ENCODE peak calls at places on chromosomes 6 and 20, in eight cellular contexts. One of them, this sample, is unnamed.

GRCh38 chr6:82129814-82130213 is 117.7 kb downstream of the IBTK start:
- DNase-seq in T-helper 2 cell: no peak
- DNase-seq in NCI-H2227 treated with DMSO at 0.1 percent for 48 hours: no peak
- DNase-seq in NCI-H2081: no peak
- DNase-seq in mammary epithelial cell: no peak
- DNase-seq in LoVo: no peak
- DNase-seq in naive thymus-derived CD8-positive, alpha-beta T cell: no peak
- DNase-seq in effector CD4-positive, alpha-beta T cell: no peak
- DNase-seq in this sample: no peak

GRCh38 chr6:140388141-140388802 is 1013.8 kb upstream of the CITED2 start:
- DNase-seq in effector CD4-positive, alpha-beta T cell: no peak
- DNase-seq in naive thymus-derived CD8-positive, alpha-beta T cell: no peak
- DNase-seq in LoVo: no peak
- DNase-seq in NCI-H2227 treated with DMSO at 0.1 percent for 48 hours: no peak
- DNase-seq in T-helper 2 cell: no peak
- DNase-seq in NCI-H2081: no peak
- DNase-seq in mammary epithelial cell: peak; percentile 81
- DNase-seq in this sample: no peak

GRCh38 chr6:166460473-166461437 is 78.0 kb upstream of the MPC1 start:
- DNase-seq in mammary epithelial cell: peak; percentile 8
- DNase-seq in naive thymus-derived CD8-positive, alpha-beta T cell: no peak
- DNase-seq in NCI-H2227 treated with DMSO at 0.1 percent for 48 hours: no peak
- DNase-seq in LoVo: no peak
- DNase-seq in effector CD4-positive, alpha-beta T cell: no peak
- DNase-seq in NCI-H2081: peak; percentile 21
- DNase-seq in T-helper 2 cell: no peak
- DNase-seq in this sample: no peak

GRCh38 chr6:148144917-148145521 is 197.6 kb upstream of the SASH1 start:
- DNase-seq in naive thymus-derived CD8-positive, alpha-beta T cell: peak; percentile 36
- DNase-seq in NCI-H2227 treated with DMSO at 0.1 percent for 48 hours: peak; percentile 74
- DNase-seq in T-helper 2 cell: peak; percentile 50
- DNase-seq in LoVo: peak; percentile 69
- DNase-seq in NCI-H2081: peak; percentile 75
- DNase-seq in mammary epithelial cell: peak; percentile 34
- DNase-seq in effector CD4-positive, alpha-beta T cell: peak; percentile 33
- DNase-seq in this sample: peak; percentile 73

GRCh38 chr6:8066108-8066507 is 1.9 kb upstream of the BLOC1S5 start:
- DNase-seq in LoVo: no peak
- DNase-seq in naive thymus-derived CD8-positive, alpha-beta T cell: no peak
- DNase-seq in NCI-H2081: no peak
- DNase-seq in effector CD4-positive, alpha-beta T cell: no peak
- DNase-seq in NCI-H2227 treated with DMSO at 0.1 percent for 48 hours: no peak
- DNase-seq in T-helper 2 cell: peak; percentile 65
- DNase-seq in mammary epithelial cell: no peak
- DNase-seq in this sample: no peak

GRCh38 chr20:35394271-35394670 is 17.5 kb downstream of the UQCC1 start:
- DNase-seq in LoVo: no peak
- DNase-seq in NCI-H2227 treated with DMSO at 0.1 percent for 48 hours: no peak
- DNase-seq in T-helper 2 cell: no peak
- DNase-seq in NCI-H2081: no peak
- DNase-seq in naive thymus-derived CD8-positive, alpha-beta T cell: no peak
- DNase-seq in mammary epithelial cell: no peak
- DNase-seq in effector CD4-positive, alpha-beta T cell: no peak
- DNase-seq in this sample: no peak

GRCh38 chr6:144152334-144152900 is 2.1 kb downstream of the STX11 start:
- DNase-seq in LoVo: no peak
- DNase-seq in effector CD4-positive, alpha-beta T cell: no peak
- DNase-seq in naive thymus-derived CD8-positive, alpha-beta T cell: no peak
- DNase-seq in NCI-H2081: no peak
- DNase-seq in T-helper 2 cell: no peak
- DNase-seq in NCI-H2227 treated with DMSO at 0.1 percent for 48 hours: no peak
- DNase-seq in mammary epithelial cell: peak; percentile 2
- DNase-seq in this sample: no peak

GRCh38 chr20:38842017-38842416 is 36.5 kb downstream of the PPP1R16B start:
- DNase-seq in NCI-H2227 treated with DMSO at 0.1 percent for 48 hours: no peak
- DNase-seq in LoVo: no peak
- DNase-seq in effector CD4-positive, alpha-beta T cell: no peak
- DNase-seq in NCI-H2081: no peak
- DNase-seq in mammary epithelial cell: no peak
- DNase-seq in naive thymus-derived CD8-positive, alpha-beta T cell: no peak
- DNase-seq in T-helper 2 cell: peak; percentile 62
- DNase-seq in this sample: no peak

GRCh38 chr6:46217671-46218131 is 46.9 kb upstream of the ENPP5 start:
- DNase-seq in effector CD4-positive, alpha-beta T cell: no peak
- DNase-seq in naive thymus-derived CD8-positive, alpha-beta T cell: no peak
- DNase-seq in NCI-H2227 treated with DMSO at 0.1 percent for 48 hours: no peak
- DNase-seq in T-helper 2 cell: no peak
- DNase-seq in mammary epithelial cell: no peak
- DNase-seq in NCI-H2081: no peak
- DNase-seq in LoVo: no peak
- DNase-seq in this sample: no peak

GRCh38 chr6:63773200-63773599 is 137.6 kb downstream of the PHF3 start:
- DNase-seq in T-helper 2 cell: no peak
- DNase-seq in NCI-H2227 treated with DMSO at 0.1 percent for 48 hours: no peak
- DNase-seq in effector CD4-positive, alpha-beta T cell: no peak
- DNase-seq in naive thymus-derived CD8-positive, alpha-beta T cell: no peak
- DNase-seq in NCI-H2081: no peak
- DNase-seq in LoVo: no peak
- DNase-seq in mammary epithelial cell: no peak
- DNase-seq in this sample: no peak

GRCh38 chr6:53009511-53009910 is 14.4 kb upstream of the GSTA4 start:
- DNase-seq in NCI-H2227 treated with DMSO at 0.1 percent for 48 hours: no peak
- DNase-seq in effector CD4-positive, alpha-beta T cell: no peak
- DNase-seq in T-helper 2 cell: no peak
- DNase-seq in NCI-H2081: no peak
- DNase-seq in mammary epithelial cell: no peak
- DNase-seq in LoVo: no peak
- DNase-seq in naive thymus-derived CD8-positive, alpha-beta T cell: no peak
- DNase-seq in this sample: no peak

GRCh38 chr20:36543187-36544133 is 2.1 kb downstream of the MYL9 start:
- DNase-seq in LoVo: no peak
- DNase-seq in NCI-H2081: no peak
- DNase-seq in T-helper 2 cell: no peak
- DNase-seq in NCI-H2227 treated with DMSO at 0.1 percent for 48 hours: no peak
- DNase-seq in mammary epithelial cell: no peak
- DNase-seq in effector CD4-positive, alpha-beta T cell: no peak
- DNase-seq in naive thymus-derived CD8-positive, alpha-beta T cell: no peak
- DNase-seq in this sample: peak; percentile 92

GRCh38 chr6:124203106-124203811 is 399.6 kb downstream of the NKAIN2 start:
- DNase-seq in NCI-H2227 treated with DMSO at 0.1 percent for 48 hours: no peak
- DNase-seq in mammary epithelial cell: peak; percentile 85
- DNase-seq in effector CD4-positive, alpha-beta T cell: no peak
- DNase-seq in NCI-H2081: no peak
- DNase-seq in LoVo: no peak
- DNase-seq in naive thymus-derived CD8-positive, alpha-beta T cell: no peak
- DNase-seq in T-helper 2 cell: no peak
- DNase-seq in this sample: no peak

GRCh38 chr6:160293844-160294243 is 35.2 kb upstream of the SLC22A2 start:
- DNase-seq in mammary epithelial cell: no peak
- DNase-seq in effector CD4-positive, alpha-beta T cell: no peak
- DNase-seq in LoVo: no peak
- DNase-seq in naive thymus-derived CD8-positive, alpha-beta T cell: no peak
- DNase-seq in T-helper 2 cell: no peak
- DNase-seq in NCI-H2081: no peak
- DNase-seq in NCI-H2227 treated with DMSO at 0.1 percent for 48 hours: no peak
- DNase-seq in this sample: no peak

GRCh38 chr20:22001886-22002285 is 296.4 kb downstream of the PAX1 start:
- DNase-seq in LoVo: no peak
- DNase-seq in naive thymus-derived CD8-positive, alpha-beta T cell: no peak
- DNase-seq in effector CD4-positive, alpha-beta T cell: no peak
- DNase-seq in T-helper 2 cell: no peak
- DNase-seq in mammary epithelial cell: peak; percentile 1
- DNase-seq in NCI-H2227 treated with DMSO at 0.1 percent for 48 hours: no peak
- DNase-seq in NCI-H2081: peak; percentile 5
- DNase-seq in this sample: no peak

GRCh38 chr6:26501482-26501986 is 1.4 kb downstream of the BTN1A1 start:
- DNase-seq in T-helper 2 cell: peak; percentile 51
- DNase-seq in NCI-H2081: no peak
- DNase-seq in LoVo: no peak
- DNase-seq in naive thymus-derived CD8-positive, alpha-beta T cell: peak; percentile 33
- DNase-seq in mammary epithelial cell: no peak
- DNase-seq in effector CD4-positive, alpha-beta T cell: peak; percentile 11
- DNase-seq in NCI-H2227 treated with DMSO at 0.1 percent for 48 hours: peak; percentile 60
- DNase-seq in this sample: peak; percentile 64

GRCh38 chr6:121596441-121596840 is 161.0 kb downstream of the GJA1 start:
- DNase-seq in T-helper 2 cell: no peak
- DNase-seq in NCI-H2081: no peak
- DNase-seq in naive thymus-derived CD8-positive, alpha-beta T cell: no peak
- DNase-seq in mammary epithelial cell: no peak
- DNase-seq in LoVo: no peak
- DNase-seq in NCI-H2227 treated with DMSO at 0.1 percent for 48 hours: no peak
- DNase-seq in effector CD4-positive, alpha-beta T cell: no peak
- DNase-seq in this sample: no peak

GRCh38 chr6:72464791-72465691 is 156.8 kb upstream of the KCNQ5 start:
- DNase-seq in effector CD4-positive, alpha-beta T cell: no peak
- DNase-seq in NCI-H2081: no peak
- DNase-seq in NCI-H2227 treated with DMSO at 0.1 percent for 48 hours: no peak
- DNase-seq in LoVo: peak; percentile 25
- DNase-seq in naive thymus-derived CD8-positive, alpha-beta T cell: no peak
- DNase-seq in T-helper 2 cell: no peak
- DNase-seq in mammary epithelial cell: peak; percentile 88
- DNase-seq in this sample: no peak

GRCh38 chr6:4017847-4018193 is 61.1 kb downstream of the FAM217A start:
- DNase-seq in NCI-H2227 treated with DMSO at 0.1 percent for 48 hours: peak; percentile 81
- DNase-seq in NCI-H2081: peak; percentile 81
- DNase-seq in LoVo: peak; percentile 32
- DNase-seq in T-helper 2 cell: peak; percentile 79
- DNase-seq in effector CD4-positive, alpha-beta T cell: no peak
- DNase-seq in mammary epithelial cell: no peak
- DNase-seq in naive thymus-derived CD8-positive, alpha-beta T cell: no peak
- DNase-seq in this sample: no peak

GRCh38 chr20:24633026-24633425 is 163.6 kb downstream of the SYNDIG1 start:
- DNase-seq in naive thymus-derived CD8-positive, alpha-beta T cell: no peak
- DNase-seq in mammary epithelial cell: peak; percentile 75
- DNase-seq in NCI-H2081: no peak
- DNase-seq in T-helper 2 cell: no peak
- DNase-seq in NCI-H2227 treated with DMSO at 0.1 percent for 48 hours: no peak
- DNase-seq in effector CD4-positive, alpha-beta T cell: no peak
- DNase-seq in LoVo: no peak
- DNase-seq in this sample: no peak

GRCh38 chr6:36571122-36572043 is 22.8 kb upstream of the SRSF3 start:
- DNase-seq in LoVo: no peak
- DNase-seq in mammary epithelial cell: no peak
- DNase-seq in effector CD4-positive, alpha-beta T cell: no peak
- DNase-seq in T-helper 2 cell: no peak
- DNase-seq in NCI-H2081: no peak
- DNase-seq in naive thymus-derived CD8-positive, alpha-beta T cell: no peak
- DNase-seq in NCI-H2227 treated with DMSO at 0.1 percent for 48 hours: no peak
- DNase-seq in this sample: no peak

GRCh38 chr20:59042151-59042795 is at the start of gene PRELID3B:
- DNase-seq in naive thymus-derived CD8-positive, alpha-beta T cell: peak; percentile 27
- DNase-seq in mammary epithelial cell: peak; percentile 60
- DNase-seq in NCI-H2227 treated with DMSO at 0.1 percent for 48 hours: no peak
- DNase-seq in T-helper 2 cell: no peak
- DNase-seq in LoVo: peak; percentile 22
- DNase-seq in effector CD4-positive, alpha-beta T cell: peak; percentile 16
- DNase-seq in NCI-H2081: no peak
- DNase-seq in this sample: peak; percentile 77

GRCh38 chr20:25178563-25179438 is 16.7 kb upstream of the ENTPD6 start:
- DNase-seq in mammary epithelial cell: peak; percentile 97
- DNase-seq in effector CD4-positive, alpha-beta T cell: no peak
- DNase-seq in LoVo: peak; percentile 72
- DNase-seq in T-helper 2 cell: peak; percentile 51
- DNase-seq in NCI-H2081: peak; percentile 42
- DNase-seq in NCI-H2227 treated with DMSO at 0.1 percent for 48 hours: peak; percentile 2
- DNase-seq in naive thymus-derived CD8-positive, alpha-beta T cell: no peak
- DNase-seq in this sample: peak; percentile 80

GRCh38 chr20:5065489-5066383 is 54.0 kb downstream of the PCNA start:
- DNase-seq in LoVo: peak; percentile 81
- DNase-seq in mammary epithelial cell: peak; percentile 99
- DNase-seq in NCI-H2227 treated with DMSO at 0.1 percent for 48 hours: no peak
- DNase-seq in NCI-H2081: no peak
- DNase-seq in T-helper 2 cell: no peak
- DNase-seq in effector CD4-positive, alpha-beta T cell: no peak
- DNase-seq in naive thymus-derived CD8-positive, alpha-beta T cell: no peak
- DNase-seq in this sample: peak; percentile 68

GRCh38 chr20:44805991-44806729 is 4.2 kb downstream of the RIMS4 start:
- DNase-seq in NCI-H2081: peak; percentile 11
- DNase-seq in T-helper 2 cell: no peak
- DNase-seq in naive thymus-derived CD8-positive, alpha-beta T cell: no peak
- DNase-seq in NCI-H2227 treated with DMSO at 0.1 percent for 48 hours: peak; percentile 95
- DNase-seq in LoVo: no peak
- DNase-seq in mammary epithelial cell: no peak
- DNase-seq in effector CD4-positive, alpha-beta T cell: no peak
- DNase-seq in this sample: peak; percentile 77

GRCh38 chr20:3183896-3184295 is 10.5 kb upstream of the LZTS3 start:
- DNase-seq in naive thymus-derived CD8-positive, alpha-beta T cell: no peak
- DNase-seq in NCI-H2081: no peak
- DNase-seq in NCI-H2227 treated with DMSO at 0.1 percent for 48 hours: no peak
- DNase-seq in LoVo: no peak
- DNase-seq in T-helper 2 cell: no peak
- DNase-seq in effector CD4-positive, alpha-beta T cell: no peak
- DNase-seq in mammary epithelial cell: peak; percentile 32
- DNase-seq in this sample: no peak

GRCh38 chr6:2575191-2575590 is 175.5 kb downstream of the MYLK4 start:
- DNase-seq in NCI-H2227 treated with DMSO at 0.1 percent for 48 hours: no peak
- DNase-seq in effector CD4-positive, alpha-beta T cell: no peak
- DNase-seq in NCI-H2081: no peak
- DNase-seq in LoVo: no peak
- DNase-seq in T-helper 2 cell: no peak
- DNase-seq in naive thymus-derived CD8-positive, alpha-beta T cell: no peak
- DNase-seq in mammary epithelial cell: no peak
- DNase-seq in this sample: no peak

GRCh38 chr20:63977392-63978276 is 1.8 kb downstream of the SAMD10 start:
- DNase-seq in LoVo: no peak
- DNase-seq in T-helper 2 cell: peak; percentile 81
- DNase-seq in mammary epithelial cell: no peak
- DNase-seq in naive thymus-derived CD8-positive, alpha-beta T cell: no peak
- DNase-seq in NCI-H2081: no peak
- DNase-seq in effector CD4-positive, alpha-beta T cell: peak; percentile 38
- DNase-seq in NCI-H2227 treated with DMSO at 0.1 percent for 48 hours: no peak
- DNase-seq in this sample: peak; percentile 66

GRCh38 chr6:163529605-163530004 is 115.1 kb downstream of the QKI start:
- DNase-seq in naive thymus-derived CD8-positive, alpha-beta T cell: no peak
- DNase-seq in LoVo: no peak
- DNase-seq in effector CD4-positive, alpha-beta T cell: no peak
- DNase-seq in mammary epithelial cell: peak; percentile 86
- DNase-seq in NCI-H2227 treated with DMSO at 0.1 percent for 48 hours: no peak
- DNase-seq in NCI-H2081: no peak
- DNase-seq in T-helper 2 cell: no peak
- DNase-seq in this sample: no peak

GRCh38 chr6:132768051-132768517 is 10.4 kb upstream of the VNN2 start:
- DNase-seq in mammary epithelial cell: peak; percentile 43
- DNase-seq in naive thymus-derived CD8-positive, alpha-beta T cell: no peak
- DNase-seq in NCI-H2081: peak; percentile 4
- DNase-seq in effector CD4-positive, alpha-beta T cell: no peak
- DNase-seq in T-helper 2 cell: peak; percentile 73
- DNase-seq in NCI-H2227 treated with DMSO at 0.1 percent for 48 hours: no peak
- DNase-seq in LoVo: peak; percentile 11
- DNase-seq in this sample: no peak

GRCh38 chr20:54167909-54168872 is 5.6 kb downstream of the CYP24A1 start:
- DNase-seq in LoVo: peak; percentile 60
- DNase-seq in NCI-H2227 treated with DMSO at 0.1 percent for 48 hours: no peak
- DNase-seq in T-helper 2 cell: no peak
- DNase-seq in NCI-H2081: no peak
- DNase-seq in naive thymus-derived CD8-positive, alpha-beta T cell: no peak
- DNase-seq in effector CD4-positive, alpha-beta T cell: no peak
- DNase-seq in mammary epithelial cell: no peak
- DNase-seq in this sample: no peak

GRCh38 chr6:135586844-135587243 is 89.3 kb upstream of the AHI1 start:
- DNase-seq in T-helper 2 cell: peak; percentile 98
- DNase-seq in LoVo: no peak
- DNase-seq in effector CD4-positive, alpha-beta T cell: no peak
- DNase-seq in mammary epithelial cell: no peak
- DNase-seq in NCI-H2227 treated with DMSO at 0.1 percent for 48 hours: no peak
- DNase-seq in NCI-H2081: no peak
- DNase-seq in naive thymus-derived CD8-positive, alpha-beta T cell: no peak
- DNase-seq in this sample: no peak

GRCh38 chr6:106005954-106006353 is 80.2 kb upstream of the PRDM1 start:
- DNase-seq in effector CD4-positive, alpha-beta T cell: no peak
- DNase-seq in T-helper 2 cell: no peak
- DNase-seq in NCI-H2227 treated with DMSO at 0.1 percent for 48 hours: no peak
- DNase-seq in naive thymus-derived CD8-positive, alpha-beta T cell: no peak
- DNase-seq in NCI-H2081: no peak
- DNase-seq in LoVo: no peak
- DNase-seq in mammary epithelial cell: no peak
- DNase-seq in this sample: no peak

GRCh38 chr6:125868252-125868651 is 77.5 kb downstream of the NCOA7 start:
- DNase-seq in LoVo: no peak
- DNase-seq in NCI-H2227 treated with DMSO at 0.1 percent for 48 hours: no peak
- DNase-seq in T-helper 2 cell: no peak
- DNase-seq in NCI-H2081: no peak
- DNase-seq in naive thymus-derived CD8-positive, alpha-beta T cell: no peak
- DNase-seq in effector CD4-positive, alpha-beta T cell: no peak
- DNase-seq in mammary epithelial cell: peak; percentile 80
- DNase-seq in this sample: no peak